ENCODE peak calls at places on chromosomes 4 and X, in seven cellular contexts. One of them, this sample, is unnamed.

GRCh38 chr4:2337131-2337723 is 75.3 kb upstream of the MXD4 start:
- DNase-seq in ureter: peak
- DNase-seq in stimulated activated CD4-positive, alpha-beta T cell treated with anti-CD3 and anti-CD28 coated beads, Interleukin-1b, Interleukin-23, amount 100 ng/mL, for 24 hours: no peak
- DNase-seq in iPS DF 19.7: no peak
- DNase-seq in NB4: no peak
- DNase-seq in endodermal cell: peak
- DNase-seq in C1 segment of cervical spinal cord: no peak
- DNase-seq in this sample: no peak

GRCh38 chrX:20547649-20548051 is 280.9 kb upstream of the RPS6KA3 start:
- DNase-seq in ureter: no peak
- DNase-seq in stimulated activated CD4-positive, alpha-beta T cell treated with anti-CD3 and anti-CD28 coated beads, Interleukin-1b, Interleukin-23, amount 100 ng/mL, for 24 hours: no peak
- DNase-seq in iPS DF 19.7: no peak
- DNase-seq in NB4: peak
- DNase-seq in endodermal cell: no peak
- DNase-seq in C1 segment of cervical spinal cord: no peak
- DNase-seq in this sample: no peak

GRCh38 chr4:152464030-152464823 is 71.7 kb downstream of the FBXW7 start:
- DNase-seq in ureter: no peak
- DNase-seq in stimulated activated CD4-positive, alpha-beta T cell treated with anti-CD3 and anti-CD28 coated beads, Interleukin-1b, Interleukin-23, amount 100 ng/mL, for 24 hours: no peak
- DNase-seq in iPS DF 19.7: no peak
- DNase-seq in NB4: peak
- DNase-seq in endodermal cell: no peak
- DNase-seq in C1 segment of cervical spinal cord: no peak
- DNase-seq in this sample: no peak

GRCh38 chr4:81032174-81032551 is 1.7 kb downstream of the BMP3 start:
- DNase-seq in ureter: no peak
- DNase-seq in stimulated activated CD4-positive, alpha-beta T cell treated with anti-CD3 and anti-CD28 coated beads, Interleukin-1b, Interleukin-23, amount 100 ng/mL, for 24 hours: no peak
- DNase-seq in iPS DF 19.7: no peak
- DNase-seq in NB4: no peak
- DNase-seq in endodermal cell: peak
- DNase-seq in C1 segment of cervical spinal cord: no peak
- DNase-seq in this sample: no peak

GRCh38 chr4:83112678-83113428 is 1.7 kb downstream of the PLAC8 start:
- DNase-seq in ureter: no peak
- DNase-seq in stimulated activated CD4-positive, alpha-beta T cell treated with anti-CD3 and anti-CD28 coated beads, Interleukin-1b, Interleukin-23, amount 100 ng/mL, for 24 hours: no peak
- DNase-seq in iPS DF 19.7: no peak
- DNase-seq in NB4: peak
- DNase-seq in endodermal cell: no peak
- DNase-seq in C1 segment of cervical spinal cord: no peak
- DNase-seq in this sample: no peak

GRCh38 chrX:110409925-110410324 is 51.3 kb downstream of the RTL9 start:
- DNase-seq in ureter: no peak
- DNase-seq in stimulated activated CD4-positive, alpha-beta T cell treated with anti-CD3 and anti-CD28 coated beads, Interleukin-1b, Interleukin-23, amount 100 ng/mL, for 24 hours: no peak
- DNase-seq in iPS DF 19.7: no peak
- DNase-seq in NB4: peak
- DNase-seq in endodermal cell: no peak
- DNase-seq in C1 segment of cervical spinal cord: no peak
- DNase-seq in this sample: no peak

GRCh38 chr4:53116959-53117358 is 248.9 kb downstream of the SCFD2 start:
- DNase-seq in ureter: no peak
- DNase-seq in stimulated activated CD4-positive, alpha-beta T cell treated with anti-CD3 and anti-CD28 coated beads, Interleukin-1b, Interleukin-23, amount 100 ng/mL, for 24 hours: no peak
- DNase-seq in iPS DF 19.7: no peak
- DNase-seq in NB4: no peak
- DNase-seq in endodermal cell: no peak
- DNase-seq in C1 segment of cervical spinal cord: no peak
- DNase-seq in this sample: no peak

GRCh38 chr4:81754169-81754568 is 282.5 kb upstream of the RASGEF1B start:
- DNase-seq in ureter: no peak
- DNase-seq in stimulated activated CD4-positive, alpha-beta T cell treated with anti-CD3 and anti-CD28 coated beads, Interleukin-1b, Interleukin-23, amount 100 ng/mL, for 24 hours: no peak
- DNase-seq in iPS DF 19.7: no peak
- DNase-seq in NB4: no peak
- DNase-seq in endodermal cell: no peak
- DNase-seq in C1 segment of cervical spinal cord: no peak
- DNase-seq in this sample: no peak

GRCh38 chr4:115274545-115274944 is 161.1 kb upstream of the NDST4 start:
- DNase-seq in ureter: no peak
- DNase-seq in stimulated activated CD4-positive, alpha-beta T cell treated with anti-CD3 and anti-CD28 coated beads, Interleukin-1b, Interleukin-23, amount 100 ng/mL, for 24 hours: no peak
- DNase-seq in iPS DF 19.7: no peak
- DNase-seq in NB4: peak
- DNase-seq in endodermal cell: no peak
- DNase-seq in C1 segment of cervical spinal cord: no peak
- DNase-seq in this sample: no peak

GRCh38 chr4:3316146-3316545 is 23.3 kb downstream of the RGS12 start:
- DNase-seq in ureter: peak
- DNase-seq in stimulated activated CD4-positive, alpha-beta T cell treated with anti-CD3 and anti-CD28 coated beads, Interleukin-1b, Interleukin-23, amount 100 ng/mL, for 24 hours: no peak
- DNase-seq in iPS DF 19.7: no peak
- DNase-seq in NB4: no peak
- DNase-seq in endodermal cell: peak
- DNase-seq in C1 segment of cervical spinal cord: no peak
- DNase-seq in this sample: no peak

GRCh38 chr4:54585321-54586000 is 72.3 kb upstream of the KIT start:
- DNase-seq in ureter: no peak
- DNase-seq in stimulated activated CD4-positive, alpha-beta T cell treated with anti-CD3 and anti-CD28 coated beads, Interleukin-1b, Interleukin-23, amount 100 ng/mL, for 24 hours: no peak
- DNase-seq in iPS DF 19.7: no peak
- DNase-seq in NB4: no peak
- DNase-seq in endodermal cell: no peak
- DNase-seq in C1 segment of cervical spinal cord: no peak
- DNase-seq in this sample: no peak

GRCh38 chr4:125315571-125316390 is 1.0 kb downstream of the FAT4 start:
- DNase-seq in ureter: no peak
- DNase-seq in stimulated activated CD4-positive, alpha-beta T cell treated with anti-CD3 and anti-CD28 coated beads, Interleukin-1b, Interleukin-23, amount 100 ng/mL, for 24 hours: no peak
- DNase-seq in iPS DF 19.7: no peak
- DNase-seq in NB4: peak
- DNase-seq in endodermal cell: peak
- DNase-seq in C1 segment of cervical spinal cord: no peak
- DNase-seq in this sample: peak

GRCh38 chr4:100295792-100296191 is 105.5 kb upstream of the DDIT4L start:
- DNase-seq in ureter: no peak
- DNase-seq in stimulated activated CD4-positive, alpha-beta T cell treated with anti-CD3 and anti-CD28 coated beads, Interleukin-1b, Interleukin-23, amount 100 ng/mL, for 24 hours: no peak
- DNase-seq in iPS DF 19.7: no peak
- DNase-seq in NB4: no peak
- DNase-seq in endodermal cell: no peak
- DNase-seq in C1 segment of cervical spinal cord: no peak
- DNase-seq in this sample: no peak

GRCh38 chrX:153438522-153438921 is 7.3 kb downstream of the TREX2 start:
- DNase-seq in ureter: no peak
- DNase-seq in stimulated activated CD4-positive, alpha-beta T cell treated with anti-CD3 and anti-CD28 coated beads, Interleukin-1b, Interleukin-23, amount 100 ng/mL, for 24 hours: no peak
- DNase-seq in iPS DF 19.7: no peak
- DNase-seq in NB4: peak
- DNase-seq in endodermal cell: no peak
- DNase-seq in C1 segment of cervical spinal cord: no peak
- DNase-seq in this sample: no peak

GRCh38 chr4:18691431-18692200 is 670.1 kb upstream of the LCORL start:
- DNase-seq in ureter: no peak
- DNase-seq in stimulated activated CD4-positive, alpha-beta T cell treated with anti-CD3 and anti-CD28 coated beads, Interleukin-1b, Interleukin-23, amount 100 ng/mL, for 24 hours: no peak
- DNase-seq in iPS DF 19.7: peak
- DNase-seq in NB4: no peak
- DNase-seq in endodermal cell: peak
- DNase-seq in C1 segment of cervical spinal cord: no peak
- DNase-seq in this sample: no peak

GRCh38 chrX:20042221-20042620 is 51.4 kb upstream of the BCLAF3 start:
- DNase-seq in ureter: no peak
- DNase-seq in stimulated activated CD4-positive, alpha-beta T cell treated with anti-CD3 and anti-CD28 coated beads, Interleukin-1b, Interleukin-23, amount 100 ng/mL, for 24 hours: no peak
- DNase-seq in iPS DF 19.7: no peak
- DNase-seq in NB4: no peak
- DNase-seq in endodermal cell: no peak
- DNase-seq in C1 segment of cervical spinal cord: no peak
- DNase-seq in this sample: no peak

GRCh38 chrX:17638731-17639130 is 98.6 kb upstream of the SCML1 start:
- DNase-seq in ureter: no peak
- DNase-seq in stimulated activated CD4-positive, alpha-beta T cell treated with anti-CD3 and anti-CD28 coated beads, Interleukin-1b, Interleukin-23, amount 100 ng/mL, for 24 hours: no peak
- DNase-seq in iPS DF 19.7: no peak
- DNase-seq in NB4: no peak
- DNase-seq in endodermal cell: no peak
- DNase-seq in C1 segment of cervical spinal cord: no peak
- DNase-seq in this sample: no peak

GRCh38 chrX:122739770-122740169 is 444.3 kb upstream of the GRIA3 start:
- DNase-seq in ureter: no peak
- DNase-seq in stimulated activated CD4-positive, alpha-beta T cell treated with anti-CD3 and anti-CD28 coated beads, Interleukin-1b, Interleukin-23, amount 100 ng/mL, for 24 hours: no peak
- DNase-seq in iPS DF 19.7: no peak
- DNase-seq in NB4: no peak
- DNase-seq in endodermal cell: peak
- DNase-seq in C1 segment of cervical spinal cord: no peak
- DNase-seq in this sample: no peak

GRCh38 chrX:20712811-20713210 is 446.1 kb upstream of the RPS6KA3 start:
- DNase-seq in ureter: no peak
- DNase-seq in stimulated activated CD4-positive, alpha-beta T cell treated with anti-CD3 and anti-CD28 coated beads, Interleukin-1b, Interleukin-23, amount 100 ng/mL, for 24 hours: no peak
- DNase-seq in iPS DF 19.7: no peak
- DNase-seq in NB4: no peak
- DNase-seq in endodermal cell: no peak
- DNase-seq in C1 segment of cervical spinal cord: no peak
- DNase-seq in this sample: no peak

GRCh38 chr4:7998447-7998846 is 58.8 kb upstream of the AFAP1 start:
- DNase-seq in ureter: no peak
- DNase-seq in stimulated activated CD4-positive, alpha-beta T cell treated with anti-CD3 and anti-CD28 coated beads, Interleukin-1b, Interleukin-23, amount 100 ng/mL, for 24 hours: no peak
- DNase-seq in iPS DF 19.7: no peak
- DNase-seq in NB4: no peak
- DNase-seq in endodermal cell: no peak
- DNase-seq in C1 segment of cervical spinal cord: no peak
- DNase-seq in this sample: no peak

GRCh38 chrX:110786486-110786885 is 9.1 kb downstream of the CHRDL1 start:
- DNase-seq in ureter: no peak
- DNase-seq in stimulated activated CD4-positive, alpha-beta T cell treated with anti-CD3 and anti-CD28 coated beads, Interleukin-1b, Interleukin-23, amount 100 ng/mL, for 24 hours: no peak
- DNase-seq in iPS DF 19.7: no peak
- DNase-seq in NB4: no peak
- DNase-seq in endodermal cell: no peak
- DNase-seq in C1 segment of cervical spinal cord: no peak
- DNase-seq in this sample: no peak

This sample was measured in tibial nerve.